ENCODE peak calls at places on chromosome 19, in five cellular contexts. L is EL; Q is ureter; R is dermis microvascular lymphatic vessel endothelial cell; O is activated T-helper 1 cell treated with anti-CD3 and anti-CD28 coated beads, Interleukin-12 subunit alpha, Interleukin-12 subunit beta, Interleukin-2, Interleukin-4 antibody, amounts not matched to agents 30 ng/mL and 10 ng/mL and 1 ng/mL, durations not matched to agents 14 hours and 24 hours and 36 hours. S is an unnamed sample.

GRCh38 chr19:35143818-35144217 is 763 bp downstream of the FXYD7 start:
- DNase-seq in L (no peak), Q (no peak), R (no peak), O (no peak), S (no peak)

GRCh38 chr19:54439174-54439851 is 9.7 kb upstream of the LENG8 start:
- DNase-seq in L (no peak), Q (no peak), R (peak; percentile 58), O (no peak), S (peak; percentile 69)

GRCh38 chr19:46861691-46862503 is 1.1 kb downstream of the ARHGAP35 start:
- DNase-seq in L (peak; percentile 26), Q (no peak), R (peak; percentile 28), O (no peak), S (peak; percentile 41)

GRCh38 chr19:43687660-43687997 is 17.7 kb upstream of the PLAUR start:
- DNase-seq in L (no peak), Q (no peak), R (no peak), O (no peak), S (no peak)

GRCh38 chr19:51001495-51001894 is at the start of gene KLK8:
- DNase-seq in L (no peak), Q (no peak), R (no peak), O (no peak), S (no peak)

GRCh38 chr19:5839312-5840017 is at the start of gene FUT6:
- DNase-seq in L (no peak), Q (no peak), R (no peak), O (no peak), S (no peak)

GRCh38 chr19:31503211-31503610 is 154.0 kb upstream of the TSHZ3 start:
- DNase-seq in L (no peak), Q (no peak), R (no peak), O (no peak), S (no peak)

GRCh38 chr19:13507053-13507611 is 853 bp upstream of the CACNA1A start:
- DNase-seq in L (peak; percentile 10), Q (no peak), R (no peak), O (no peak), S (no peak)

GRCh38 chr19:13794388-13794751 is 873 bp upstream of the ZSWIM4 start:
- DNase-seq in L (peak; percentile 97), Q (peak; percentile 83), R (peak; percentile 85), O (no peak), S (peak; percentile 79)

GRCh38 chr19:48551437-48552302 is at the start of gene SULT2B1:
- DNase-seq in L (no peak), Q (peak; percentile 75), R (no peak), O (no peak), S (no peak)

GRCh38 chr19:47228168-47228936 is 2.6 kb downstream of the BBC3 start:
- DNase-seq in L (peak; percentile 61), Q (peak; percentile 77), R (peak; percentile 57), O (peak; percentile 45), S (peak; percentile 44)

GRCh38 chr19:51946602-51947001 is 19.3 kb downstream of the ZNF613 start:
- DNase-seq in L (no peak), Q (no peak), R (no peak), O (no peak), S (no peak)

GRCh38 chr19:40443930-40444180 is 280 bp downstream of the SERTAD3 start:
- DNase-seq in L (peak; percentile 31), Q (no peak), R (no peak), O (no peak), S (no peak)

GRCh38 chr19:15680478-15680877 is 7.6 kb downstream of the CYP4F12 start:
- DNase-seq in L (no peak), Q (no peak), R (no peak), O (no peak), S (no peak)

GRCh38 chr19:35882074-35882832 is 13.9 kb downstream of the APLP1 start:
- DNase-seq in L (peak; percentile 75), Q (peak; percentile 65), R (peak; percentile 79), O (peak; percentile 46), S (peak; percentile 83)

GRCh38 chr19:55451522-55452380 is 8.7 kb upstream of the SHISA7 start:
- DNase-seq in L (no peak), Q (no peak), R (no peak), O (no peak), S (no peak)

GRCh38 chr19:2341247-2341705 is 12.8 kb downstream of the SPPL2B start:
- DNase-seq in L (no peak), Q (no peak), R (no peak), O (no peak), S (no peak)

GRCh38 chr19:47374876-47375693 is 26.0 kb downstream of the DHX34 start:
- DNase-seq in L (no peak), Q (no peak), R (no peak), O (no peak), S (no peak)